ENCODE peak calls at places on chromosomes 3 and 15, in seven cellular contexts. U, F, L, D, G, X and M are unnamed samples. For H3K9me3, the result is how much of the 10 kb centered on the place peaks cover.

GRCh38 chr3:129360705-129361460 is 67.6 kb downstream of the EFCAB12 start:
- DNase-seq in G (no peak), X (no peak), D (no peak), L (no peak), F (no peak), U (no peak), M (no peak)

GRCh38 chr3:37935756-37936666 is 54.6 kb upstream of the VILL start:
- DNase-seq in X (peak), D (peak), U (no peak), G (peak), L (peak), F (peak), M (peak)

GRCh38 chr15:40444741-40445140 is 4.0 kb downstream of the BAHD1 start:
- DNase-seq in U (no peak), G (no peak), L (no peak), X (no peak), F (no peak), D (no peak), M (no peak)

GRCh38 chr3:48478631-48479555 is 25.1 kb downstream of the SHISA5 start:
- DNase-seq in D (no peak), G (no peak), F (no peak), U (peak), L (peak), X (peak), M (no peak)

GRCh38 chr3:187222801-187223200 is 25.5 kb downstream of the RTP1 start:
- DNase-seq in F (no peak), X (peak), U (no peak), L (no peak), D (no peak), G (no peak), M (no peak)

GRCh38 chr15:26838742-26839460 is 28.0 kb upstream of the GABRA5 start:
- DNase-seq in F (peak), X (no peak), U (peak), D (peak), L (no peak), G (no peak), M (no peak)

GRCh38 chr15:40388941-40389823 is 6.7 kb downstream of the KNSTRN start:
- DNase-seq in D (no peak), U (no peak), F (no peak), G (peak), X (peak), L (no peak), M (no peak)

GRCh38 chr15:63238796-63239195 is 38.6 kb upstream of the APH1B start:
- DNase-seq in U (no peak), D (peak), X (no peak), G (peak), F (no peak), L (no peak), M (peak)

GRCh38 chr3:139558351-139559170 is 19.0 kb upstream of the RBP1 start:
- DNase-seq in F (no peak), D (no peak), X (no peak), U (no peak), L (no peak), G (peak), M (no peak)

GRCh38 chr15:98647774-98648653 is at the start of gene IGF1R:
- DNase-seq in L (peak), D (peak), G (peak), X (peak), F (peak), U (peak), M (peak)

GRCh38 chr3:107430214-107431047 is 53.2 kb downstream of the CCDC54 start:
- DNase-seq in G (no peak), F (peak), L (no peak), X (no peak), U (no peak), D (peak), M (peak)

GRCh38 chr3:111311709-111312235 is 230.2 kb upstream of the CD96 start:
- DNase-seq in X (no peak), U (no peak), D (peak), L (no peak), G (no peak), F (no peak), M (peak)

GRCh38 chr3:187750513-187751123 is 5.3 kb upstream of the BCL6 start:
- DNase-seq in G (no peak), U (peak), F (peak), X (peak), L (no peak), D (no peak), M (peak)

GRCh38 chr3:119639494-119640350 is 20.7 kb downstream of the POPDC2 start:
- DNase-seq in D (peak), G (no peak), X (no peak), L (no peak), F (no peak), U (no peak), M (no peak)

GRCh38 chr3:106628407-106628806 is 748.8 kb upstream of the CCDC54 start:
- DNase-seq in L (peak), X (no peak), D (peak), G (no peak), F (no peak), U (peak), M (peak)

GRCh38 chr3:4343258-4343657 is 40.1 kb downstream of the SETMAR start:
- DNase-seq in F (no peak), G (no peak), D (peak), U (no peak), X (no peak), L (no peak), M (peak)

GRCh38 chr3:67228136-67228535 is 230.0 kb downstream of the KBTBD8 start:
- DNase-seq in F (no peak), L (no peak), D (no peak), U (no peak), X (no peak), G (no peak), M (no peak)

GRCh38 chr15:84631706-84632272 is 22.3 kb downstream of the WDR73 start:
- DNase-seq in X (peak), U (peak), F (no peak), D (peak), G (no peak), L (no peak), M (no peak)

GRCh38 chr3:177899275-177900067 is 636.8 kb upstream of the KCNMB2 start:
- DNase-seq in D (no peak), L (no peak), G (no peak), X (no peak), F (no peak), U (no peak), M (no peak)

GRCh38 chr3:142973217-142974009 is 9.9 kb upstream of the PAQR9 start:
- DNase-seq in X (no peak), U (no peak), L (no peak), G (no peak), F (no peak), D (no peak), M (no peak)

GRCh38 chr3:97957617-97958311 is 14.5 kb downstream of the RIOX2 start:
- DNase-seq in U (no peak), G (peak), X (no peak), D (no peak), L (no peak), F (no peak), M (no peak)

GRCh38 chr3:160343132-160343531 is 55.9 kb downstream of the IFT80 start:
- DNase-seq in F (no peak), L (peak), U (peak), G (no peak), D (peak), X (peak), M (peak)

GRCh38 chr3:38726751-38727150 is 77.3 kb upstream of the SCN5A start:
- DNase-seq in G (no peak), F (no peak), L (no peak), U (no peak), D (no peak), X (no peak), M (no peak)

GRCh38 chr3:57199895-57200297 is at the start of gene HESX1:
- DNase-seq in F (peak), U (no peak), G (no peak), L (no peak), D (no peak), X (no peak), M (no peak)

GRCh38 chr3:196047391-196048030 is 34.4 kb downstream of the TFRC start:
- DNase-seq in G (no peak), D (no peak), X (no peak), U (no peak), F (no peak), L (no peak), M (no peak)

GRCh38 chr3:155944081-155944480 is 73.6 kb downstream of the GMPS start:
- DNase-seq in D (no peak), L (no peak), G (no peak), X (no peak), F (no peak), U (no peak), M (no peak)

GRCh38 chr15:39242345-39242744 is 338.5 kb upstream of the THBS1 start:
- DNase-seq in L (no peak), F (no peak), D (peak), X (no peak), G (peak), U (no peak), M (peak)

GRCh38 chr3:13300546-13301294 is 119.4 kb downstream of the NUP210 start:
- DNase-seq in X (no peak), G (no peak), D (no peak), F (no peak), U (no peak), L (no peak), M (no peak)

GRCh38 chr15:65084500-65085206 is 8.1 kb downstream of the KBTBD13 start:
- DNase-seq in G (no peak), U (no peak), L (no peak), D (no peak), F (no peak), X (peak), M (peak)

GRCh38 chr3:5095879-5096278 is 26.2 kb upstream of the ARL8B start:
- DNase-seq in D (peak), F (peak), G (no peak), U (no peak), L (no peak), X (no peak), M (peak)

GRCh38 chr15:69578792-69579587 is 126.4 kb downstream of the RPLP1 start:
- DNase-seq in F (no peak), D (no peak), U (no peak), L (peak), X (no peak), G (peak), M (peak)

GRCh38 chr15:52095597-52096262 is 16.8 kb downstream of the BCL2L10 start:
- DNase-seq in L (peak), D (peak), F (no peak), U (no peak), G (peak), X (no peak), M (peak)

GRCh38 chr15:85897818-85898717 is 103.3 kb upstream of the KLHL25 start:
- DNase-seq in U (no peak), F (no peak), G (no peak), L (no peak), D (no peak), X (no peak), M (no peak)

GRCh38 chr15:85897207-85897817 is 102.6 kb upstream of the KLHL25 start:
- DNase-seq in G (no peak), L (no peak), D (no peak), F (no peak), U (no peak), X (no peak), M (no peak)

GRCh38 chr15:85905626-85906025 is 110.9 kb upstream of the KLHL25 start:
- DNase-seq in U (no peak), D (no peak), X (no peak), F (no peak), L (no peak), G (no peak), M (peak)

DNA sequence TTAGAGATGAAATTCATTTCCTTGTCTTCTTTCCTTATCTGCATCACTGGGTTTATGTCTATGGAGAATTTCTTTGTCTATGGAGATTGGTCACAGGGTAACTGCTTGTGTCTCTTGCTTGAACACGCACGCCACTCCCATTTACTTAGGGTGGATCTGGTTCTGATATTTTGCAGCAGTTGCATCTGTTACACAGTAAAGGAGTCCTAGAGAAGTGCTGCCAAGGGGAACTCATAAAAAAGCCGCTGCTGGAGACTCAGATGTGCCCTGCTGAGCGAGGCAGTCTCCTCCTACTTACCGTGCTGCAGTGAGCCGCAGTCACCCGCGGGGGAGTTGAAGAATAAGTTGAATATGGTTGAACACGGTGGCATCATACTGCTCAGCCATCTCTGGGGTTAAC is 105.2 kb upstream of the KLHL25 start:
- DNase-seq in U (no peak), G (no peak), F (no peak), X (no peak), L (no peak), D (no peak), M (no peak)
- H3K4me2 ChIP-seq in U (no peak), G (no peak), F (no peak), X (no peak), L (no peak), D (no peak), M (no peak)

GRCh38 chr15:25248583-25249235 is 190.1 kb downstream of the UBE3A start:
- DNase-seq in G (no peak), D (no peak), F (no peak), U (no peak), L (no peak), X (no peak), M (no peak)
- H3K9me3 ChIP-seq in G (under half), D (under half), F (under half), U (under half), L (under half), X (half or more), M (under half)

GRCh38 chr3:68787227-68787626 is 145.1 kb downstream of the TAFA4 start:
- DNase-seq in U (no peak), F (no peak), X (no peak), D (no peak), G (no peak), L (no peak), M (no peak)
- H3K4me2 ChIP-seq in U (no peak), F (no peak), X (no peak), D (no peak), G (no peak), L (no peak), M (no peak)

GRCh38 chr15:24985224-24985623 is 30.4 kb downstream of the SNRPN start:
- DNase-seq in X (no peak), L (no peak), G (no peak), D (no peak), F (no peak), U (no peak), M (no peak)
- H3K9me3 ChIP-seq in X (half or more), L (under half), G (under half), D (under half), F (under half), U (under half), M (under half)

GRCh38 chr15:83320404-83320803 is 35.9 kb upstream of the BNC1 start:
- DNase-seq in F (no peak), L (no peak), D (peak), X (no peak), U (no peak), G (no peak), M (peak)
- H3K4me2 ChIP-seq in F (no peak), L (no peak), D (no peak), X (no peak), U (no peak), G (no peak), M (peak)

GRCh38 chr3:96900059-96900458 is 85.7 kb downstream of the EPHA6 start:
- DNase-seq in D (no peak), F (no peak), G (no peak), U (no peak), L (no peak), X (no peak), M (no peak)
- H3K9me3 ChIP-seq in D (under half), F (under half), G (under half), U (under half), L (under half), X (under half), M (under half)

DNA sequence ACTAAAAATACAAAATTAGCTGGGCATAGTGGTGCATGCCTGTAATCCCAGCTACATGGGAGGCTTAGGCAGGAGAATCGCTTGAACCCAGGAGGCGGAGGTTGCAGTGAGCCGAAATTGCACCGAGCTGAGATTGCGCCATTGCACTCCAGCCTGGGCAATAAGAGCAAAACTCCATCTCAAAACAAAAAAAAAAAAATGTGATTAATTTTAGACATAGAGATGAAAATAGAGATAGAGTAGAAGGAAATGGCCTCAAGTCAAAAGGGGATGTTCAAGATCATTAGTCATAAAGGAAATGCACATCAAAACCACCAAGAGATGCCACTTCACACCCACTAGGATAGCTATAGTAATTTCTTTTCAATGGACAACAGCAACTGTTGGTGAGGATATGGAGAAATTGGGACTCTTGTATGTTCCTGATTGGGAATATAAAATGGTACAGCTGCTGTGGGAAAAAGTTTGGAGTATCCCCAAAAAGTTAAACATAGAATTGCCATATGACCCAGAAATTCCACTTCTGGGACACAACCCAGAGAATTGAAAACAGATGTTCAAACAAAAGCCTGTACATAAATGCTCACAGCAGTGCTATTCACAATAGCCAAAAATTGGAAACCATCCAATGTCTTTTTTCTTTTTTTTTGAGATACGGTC is 55.4 kb downstream of the ABHD2 start:
- DNase-seq in D (peak), X (no peak), U (no peak), L (peak), F (no peak), G (peak), M (peak)
- H3K4me2 ChIP-seq in D (peak), X (no peak), U (no peak), L (peak), F (peak), G (peak), M (peak)